ENCODE peak calls at places on chromosomes 13 and 19, in ten cellular contexts. D is thoracic aorta, B is left lung, R is breast epithelium, K is ascending aorta, E is AG04450, S is ovary, G is brain microvascular endothelial cell, F is uterus, Y is Caco-2. W is an unnamed sample.

GRCh38 chr13:64758520-64758919 is 2471.6 kb downstream of the PCDH9 start:
- DNase-seq in D (no peak), Y (no peak), S (no peak), R (no peak), F (no peak), G (no peak), K (no peak), B (no peak), E (no peak), W (no peak)

GRCh38 chr13:84946144-84946543 is 853.1 kb downstream of the SLITRK6 start:
- DNase-seq in G (no peak), Y (no peak), B (no peak), E (no peak), K (no peak), D (no peak), S (no peak), F (no peak), R (no peak), W (no peak)

GRCh38 chr13:39577833-39578232 is 25.2 kb downstream of the LHFPL6 start:
- DNase-seq in S (no peak), G (no peak), F (no peak), E (no peak), K (no peak), R (no peak), D (no peak), B (no peak), Y (no peak), W (no peak)

GRCh38 chr19:20247016-20247683 is 80.1 kb downstream of the ZNF486 start:
- DNase-seq in F (peak; percentile 56), K (no peak), S (peak; percentile 77), G (no peak), B (no peak), R (no peak), E (no peak), Y (no peak), D (no peak), W (no peak)

GRCh38 chr13:37652596-37652995 is 54.0 kb upstream of the POSTN start:
- DNase-seq in S (no peak), R (no peak), E (no peak), G (no peak), B (no peak), K (no peak), Y (no peak), D (no peak), F (no peak), W (no peak)

GRCh38 chr19:48499352-48500090 is 12.1 kb downstream of the LMTK3 start:
- DNase-seq in K (no peak), E (no peak), G (no peak), Y (no peak), F (no peak), B (no peak), R (no peak), S (no peak), D (no peak), W (peak; percentile 52)

GRCh38 chr13:106597190-106597589 is 29.3 kb upstream of the ARGLU1 start:
- DNase-seq in B (no peak), E (no peak), S (no peak), F (no peak), Y (no peak), D (no peak), R (no peak), K (no peak), G (peak; percentile 14), W (peak; percentile 53)

GRCh38 chr13:85031771-85032170 is 767.4 kb downstream of the SLITRK6 start:
- DNase-seq in D (no peak), S (no peak), F (no peak), K (no peak), E (no peak), B (no peak), Y (no peak), G (no peak), R (no peak), W (no peak)

GRCh38 chr19:38386968-38387549 is 775 bp downstream of the GGN start:
- DNase-seq in S (no peak), G (no peak), K (no peak), B (no peak), R (no peak), F (no peak), E (no peak), Y (no peak), D (no peak), W (peak; percentile 93)

GRCh38 chr13:29696606-29697005 is 101.1 kb upstream of the SLC7A1 start:
- DNase-seq in Y (no peak), G (no peak), F (no peak), B (no peak), D (no peak), K (no peak), R (no peak), S (no peak), E (no peak), W (no peak)

GRCh38 chr13:29689548-29689947 is 94.1 kb upstream of the SLC7A1 start:
- DNase-seq in B (no peak), Y (no peak), D (no peak), E (no peak), K (no peak), G (no peak), R (no peak), S (no peak), F (no peak), W (no peak)

GRCh38 chr13:29688193-29688592 is 92.7 kb upstream of the SLC7A1 start:
- DNase-seq in F (no peak), K (no peak), B (no peak), R (no peak), D (no peak), E (no peak), G (no peak), Y (no peak), S (no peak), W (no peak)

GRCh38 chr13:29698106-29698505 is 102.6 kb upstream of the SLC7A1 start:
- DNase-seq in G (no peak), K (no peak), F (no peak), S (no peak), Y (no peak), B (no peak), D (no peak), E (no peak), R (no peak), W (no peak)

DNA sequence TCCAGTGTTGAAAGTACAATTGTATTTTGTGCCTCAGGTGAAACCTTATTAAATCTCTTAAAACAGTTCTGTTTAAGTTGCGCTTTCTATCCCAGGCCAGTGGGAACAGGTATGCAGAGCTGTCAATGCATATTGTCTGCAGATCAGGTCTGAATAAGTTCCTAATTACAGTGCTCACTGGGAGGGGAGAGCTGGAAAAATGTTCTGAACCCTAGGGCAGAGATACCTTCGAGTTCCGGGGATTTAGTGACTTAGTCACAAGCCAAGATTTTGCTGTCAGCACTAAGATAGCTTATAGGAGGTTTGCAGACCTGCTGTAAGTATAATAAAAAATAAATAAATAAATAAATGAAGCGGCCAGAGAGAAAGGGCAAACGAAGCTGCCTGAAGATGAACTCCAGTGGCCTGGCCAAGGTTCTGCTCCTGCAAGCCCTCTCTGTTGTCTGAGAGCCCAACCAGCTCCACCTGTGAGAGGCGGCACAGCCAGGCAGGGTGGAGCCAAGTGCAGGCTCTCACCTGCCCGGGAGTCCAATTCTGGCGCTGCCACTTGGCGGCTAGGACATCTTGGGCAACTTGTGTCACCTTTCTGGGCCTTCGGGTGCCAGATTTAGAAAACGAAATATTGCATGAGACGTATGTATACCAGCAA is 97.9 kb upstream of the SLC7A1 start:
- DNase-seq in Y (no peak), E (no peak), F (no peak), S (no peak), G (no peak), K (no peak), B (no peak), D (no peak), R (peak; percentile 82), W (no peak)
- TF ChIP-seq CTCF in Y (no peak), E (no peak), F (no peak), S (no peak), G (no peak), K (no peak), B (no peak), D (no peak), R (no peak), W (no peak)

DNA sequence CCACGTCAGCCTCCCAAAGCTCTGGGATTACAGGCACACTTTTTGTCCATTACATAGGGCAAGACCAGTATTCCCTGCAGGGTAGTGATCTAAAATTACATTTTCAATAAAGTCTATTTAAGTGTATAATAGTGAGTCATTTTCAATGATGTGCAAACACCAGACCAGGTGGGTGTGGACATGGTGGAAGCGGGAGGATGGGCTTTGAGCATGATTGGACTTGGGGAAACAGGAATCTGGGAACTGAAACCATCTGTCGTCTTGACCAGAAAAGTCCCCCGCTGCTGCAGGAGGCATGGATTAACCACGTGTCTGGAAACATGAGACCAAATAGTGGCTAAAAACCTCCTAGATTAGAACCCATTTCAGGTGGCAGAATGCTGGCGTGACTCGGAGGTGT is 4.9 kb downstream of the FXYD3 start:
- DNase-seq in R (no peak), E (no peak), G (no peak), F (no peak), K (no peak), B (no peak), Y (no peak), D (no peak), S (no peak), W (peak; percentile 96)
- H3K27me3 ChIP-seq in R (no peaks in the 10 kb centered on the region), E (peaks cover 7% of the 10 kb centered on the region), G (no peaks in the 10 kb centered on the region), F (no peaks in the 10 kb centered on the region), K (no peaks in the 10 kb centered on the region), B (no peaks in the 10 kb centered on the region), Y (no peaks in the 10 kb centered on the region), D (no peaks in the 10 kb centered on the region), S (no peaks in the 10 kb centered on the region), W (peaks cover 14% of the 10 kb centered on the region)

DNA sequence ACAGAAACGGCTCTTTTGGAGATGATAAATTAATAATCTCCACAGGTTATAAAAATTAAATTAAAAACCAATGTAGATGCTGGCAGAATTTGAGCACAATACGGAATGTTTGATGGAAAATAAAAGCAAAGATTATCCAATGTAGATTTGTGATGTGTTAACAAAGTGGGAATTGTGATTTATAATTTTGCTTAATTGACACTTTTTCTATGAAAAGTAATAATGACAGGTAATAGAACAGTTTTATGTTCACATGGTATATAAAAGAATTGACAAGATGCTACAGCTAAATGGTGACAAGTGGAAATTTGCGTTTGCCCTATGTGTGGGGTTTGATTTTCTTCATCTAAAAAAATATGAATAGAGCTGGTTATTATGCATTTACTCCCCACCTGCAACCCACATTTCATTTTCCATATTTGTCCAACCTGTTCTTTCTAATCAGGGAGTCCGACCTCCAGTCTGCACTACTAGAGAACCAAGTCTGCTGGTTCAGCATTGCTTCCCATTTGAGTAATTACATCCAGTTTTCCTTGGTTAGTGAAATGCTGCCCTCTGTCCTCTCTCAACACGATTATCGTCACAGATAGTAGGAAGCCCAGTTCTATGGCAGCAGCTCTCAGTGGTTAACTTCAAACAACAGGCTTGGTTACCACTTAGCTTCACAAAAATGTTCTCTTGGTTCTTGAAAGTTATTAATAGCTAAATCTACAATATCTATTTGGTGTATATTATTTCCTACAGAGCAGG is 61.4 kb upstream of the SLITRK1 start:
- DNase-seq in R (no peak), F (no peak), S (no peak), K (no peak), D (no peak), B (no peak), E (no peak), Y (no peak), G (no peak), W (no peak)
- TF ChIP-seq CTCF in R (no peak), F (no peak), S (no peak), K (no peak), D (no peak), B (no peak), E (no peak), Y (no peak), G (no peak), W (no peak)

GRCh38 chr13:53136554-53136953 is 107.9 kb downstream of the OLFM4 start:
- DNase-seq in E (no peak), S (no peak), D (no peak), F (no peak), G (no peak), Y (no peak), B (no peak), R (peak; percentile 32), K (no peak), W (no peak)
- H3K27me3 ChIP-seq in E (no peaks in the 10 kb centered on the region), S (no peaks in the 10 kb centered on the region), D (no peaks in the 10 kb centered on the region), F (no peaks in the 10 kb centered on the region), G (no peaks in the 10 kb centered on the region), Y (no peaks in the 10 kb centered on the region), B (peaks cover 7% of the 10 kb centered on the region), R (peaks cover 5% of the 10 kb centered on the region), K (no peaks in the 10 kb centered on the region), W (no peaks in the 10 kb centered on the region)